ENCODE peak calls at places on chromosomes 11 and 22, in eight cellular contexts. Z is fibroblast of mammary gland, Q is PC-9, H is pancreas, N is breast epithelium, T is fibroblast of villous mesenchyme, E is astrocyte of the spinal cord, G is SJCRH30. W is an unnamed sample.

GRCh38 chr22:35258144-35258988 is 1.1 kb downstream of the HMGXB4 start:
- DNase-seq in Z (peak), Q (no peak), H (no peak), N (no peak), T (peak), E (peak), G (peak), W (no peak)

GRCh38 chr11:129224538-129224937 is 32.4 kb upstream of the ARHGAP32 start:
- DNase-seq in Z (peak), Q (no peak), H (no peak), N (no peak), T (no peak), E (no peak), G (no peak), W (no peak)

GRCh38 chr22:38267086-38267485 is 5.7 kb downstream of the TMEM184B start:
- DNase-seq in Z (peak), Q (no peak), H (no peak), N (no peak), T (peak), E (peak), G (no peak), W (no peak)

GRCh38 chr11:22666700-22667439 is 459 bp downstream of the GAS2 start:
- DNase-seq in Z (peak), Q (no peak), H (peak), N (no peak), T (no peak), E (peak), G (peak), W (no peak)

GRCh38 chr11:128482512-128483191 is 104.7 kb downstream of the ETS1 start:
- DNase-seq in Z (peak), Q (no peak), H (no peak), N (no peak), T (peak), E (peak), G (no peak), W (no peak)

GRCh38 chr22:19663821-19664325 is 50.4 kb upstream of the SEPTIN5 start:
- DNase-seq in Z (peak), Q (no peak), H (no peak), N (no peak), T (peak), E (peak), G (peak), W (no peak)

GRCh38 chr22:31829505-31829904 is 75.7 kb downstream of the DEPDC5 start:
- DNase-seq in Z (peak), Q (peak), H (no peak), N (no peak), T (peak), E (peak), G (peak), W (no peak)

GRCh38 chr22:35899736-35900135 is 128.9 kb downstream of the RBFOX2 start:
- DNase-seq in Z (no peak), Q (no peak), H (no peak), N (no peak), T (no peak), E (no peak), G (no peak), W (no peak)

DNA sequence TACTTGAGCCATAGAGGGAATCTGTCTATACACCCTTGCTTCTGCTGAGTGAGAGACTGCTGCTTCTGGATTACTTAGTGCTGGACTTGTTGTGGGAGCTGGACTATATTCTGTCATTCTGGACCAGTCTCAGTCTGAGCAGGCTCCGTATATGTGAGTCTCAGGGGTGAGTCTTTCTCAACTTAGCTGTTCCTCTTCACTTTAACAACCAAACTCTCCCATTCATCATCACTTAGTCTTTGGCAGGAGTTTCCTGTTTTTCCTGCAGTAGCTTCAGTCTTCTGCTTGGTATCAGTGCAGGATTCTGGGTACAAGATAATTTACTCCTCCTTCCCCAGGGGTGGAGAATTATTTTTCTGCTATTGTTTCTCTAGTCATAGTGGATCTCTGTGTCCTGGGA is 779.5 kb downstream of the METTL15 start:
- DNase-seq in Z (no peak), Q (no peak), H (no peak), N (no peak), T (peak), E (no peak), G (no peak), W (no peak)
- H3K4me3 ChIP-seq in Z (no peak), Q (no peak), H (no peak), N (no peak), T (no peak), E (no peak), G (no peak), W (no peak)

DNA sequence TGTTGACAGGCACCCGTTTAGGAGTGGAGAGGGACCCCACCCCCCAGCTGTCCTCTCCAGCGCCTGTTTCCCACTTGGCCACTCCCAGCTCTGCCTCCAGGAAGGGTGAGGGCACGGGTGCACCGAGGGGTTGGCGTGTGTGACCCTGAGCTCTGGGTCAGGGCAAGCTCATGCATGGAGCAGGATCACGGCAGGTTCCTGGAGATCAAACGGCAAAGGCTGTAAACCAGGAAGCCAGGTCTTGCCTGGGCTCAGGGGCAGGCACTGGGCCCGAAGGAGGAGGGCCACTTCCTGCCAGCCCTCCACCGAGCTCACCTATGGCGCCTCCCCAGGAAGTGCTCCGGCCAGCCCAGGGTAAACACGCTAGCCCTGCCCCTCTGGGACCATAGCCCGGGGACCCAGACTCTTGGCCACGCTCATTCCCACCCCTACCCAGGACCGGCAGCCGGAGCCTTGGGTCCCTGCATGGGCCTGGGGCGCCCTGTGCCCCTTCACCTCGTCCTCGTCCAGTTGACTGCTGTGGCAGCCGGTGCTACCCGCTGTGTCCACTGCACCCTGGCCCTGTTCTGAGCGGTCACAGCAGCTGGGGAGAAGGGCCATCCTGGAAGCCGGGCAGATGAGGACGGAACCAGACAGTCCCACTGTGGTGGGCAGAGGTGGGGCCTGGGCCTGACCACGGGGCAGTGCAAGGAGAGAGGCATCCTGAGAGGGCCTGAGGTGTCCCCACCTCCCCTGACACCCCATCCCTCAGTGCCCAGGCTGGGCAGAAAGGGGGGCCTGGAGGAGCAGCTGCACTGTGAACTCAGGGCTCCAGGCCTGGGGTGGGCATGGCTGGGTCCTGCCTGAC is 1.0 kb upstream of the EPS8L2 start:
- DNase-seq in Z (no peak), Q (peak), H (peak), N (peak), T (no peak), E (no peak), G (no peak), W (peak)
- H3K4me3 ChIP-seq in Z (peak), Q (peak), H (peak), N (peak), T (peak), E (peak), G (no peak), W (peak)

GRCh38 chr22:30308518-30309230 is 18.1 kb downstream of the TBC1D10A start:
- DNase-seq in Z (peak), Q (no peak), H (no peak), N (no peak), T (peak), E (no peak), G (no peak), W (no peak)

GRCh38 chr22:30309981-30310672 is 16.6 kb downstream of the TBC1D10A start:
- DNase-seq in Z (peak), Q (peak), H (peak), N (no peak), T (peak), E (no peak), G (no peak), W (peak)

GRCh38 chr22:30312053-30312452 is 14.7 kb downstream of the TBC1D10A start:
- DNase-seq in Z (peak), Q (peak), H (no peak), N (no peak), T (peak), E (peak), G (no peak), W (no peak)

GRCh38 chr22:30313527-30314385 is 13.0 kb downstream of the TBC1D10A start:
- DNase-seq in Z (no peak), Q (peak), H (no peak), N (no peak), T (no peak), E (no peak), G (no peak), W (no peak)

GRCh38 chr22:30310881-30311771 is 15.6 kb downstream of the TBC1D10A start:
- DNase-seq in Z (peak), Q (peak), H (peak), N (peak), T (peak), E (no peak), G (no peak), W (peak)
- H3K4me3 ChIP-seq in Z (no peak), Q (peak), H (no peak), N (peak), T (no peak), E (no peak), G (no peak), W (peak)

GRCh38 chr11:3202305-3202704 is 16.3 kb downstream of the MRGPRG start:
- DNase-seq in Z (no peak), Q (no peak), H (no peak), N (no peak), T (no peak), E (no peak), G (no peak), W (no peak)

GRCh38 chr11:3203221-3204043 is 15.2 kb downstream of the MRGPRG start:
- DNase-seq in Z (no peak), Q (no peak), H (no peak), N (no peak), T (no peak), E (no peak), G (no peak), W (peak)

GRCh38 chr11:3201112-3201581 is 17.5 kb downstream of the MRGPRG start:
- DNase-seq in Z (no peak), Q (no peak), H (no peak), N (no peak), T (no peak), E (no peak), G (no peak), W (no peak)

GRCh38 chr11:3201677-3202181 is 16.9 kb downstream of the MRGPRG start:
- DNase-seq in Z (no peak), Q (no peak), H (no peak), N (no peak), T (no peak), E (no peak), G (no peak), W (no peak)

DNA sequence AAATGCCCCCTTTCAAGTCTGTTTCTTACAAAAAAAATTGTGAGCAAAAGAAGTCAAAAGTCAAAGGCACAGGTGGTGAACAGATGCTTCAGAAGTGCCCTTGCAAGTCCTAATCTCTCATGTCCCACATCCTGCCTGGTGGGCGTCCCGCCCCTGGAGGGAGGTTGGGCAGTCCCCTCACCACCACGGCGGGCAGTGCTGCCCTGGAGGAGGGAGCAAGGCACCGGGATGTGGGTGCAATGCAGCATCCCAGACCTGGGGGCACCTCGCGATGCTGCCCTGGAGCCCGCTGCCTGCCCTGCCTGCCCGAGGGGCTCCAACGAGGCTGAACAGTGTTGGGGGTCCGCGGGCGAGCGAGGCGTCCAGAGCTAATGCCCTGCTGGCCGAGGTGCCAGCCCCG is 15.9 kb downstream of the MRGPRG start:
- DNase-seq in Z (no peak), Q (no peak), H (no peak), N (no peak), T (no peak), E (no peak), G (no peak), W (no peak)
- H3K4me3 ChIP-seq in Z (no peak), Q (no peak), H (no peak), N (peak), T (no peak), E (no peak), G (no peak), W (no peak)